ENCODE peak calls at places on chromosomes 7 and 10, in seven cellular contexts. U is H9, M is mesendoderm, K is IMR-90, H is H1, Z is trophoblast cell, D is mesenchymal stem cell. I is an unnamed sample.

GRCh38 chr7:111394891-111395290 is 167.4 kb downstream of the IMMP2L start:
- DNase-seq in M (no peak), U (no peak), Z (no peak), D (no peak), K (no peak), H (no peak), I (no peak)

GRCh38 chr7:87312215-87312865 is 33.1 kb upstream of the CROT start:
- DNase-seq in U (peak), D (peak), M (peak), K (peak), H (peak), Z (peak), I (peak)

GRCh38 chr7:137480824-137481365 is 137.4 kb upstream of the PTN start:
- DNase-seq in K (no peak), D (no peak), Z (no peak), M (no peak), H (no peak), U (no peak), I (no peak)

GRCh38 chr10:80442879-80443278 is 11.2 kb upstream of the TSPAN14 start:
- DNase-seq in K (no peak), U (no peak), H (no peak), D (peak), M (no peak), Z (peak), I (no peak)

GRCh38 chr10:21021843-21022594 is 124.9 kb upstream of the NEBL start:
- DNase-seq in H (no peak), U (peak), K (no peak), D (no peak), M (peak), Z (peak), I (no peak)

GRCh38 chr10:72186633-72187330 is 29.0 kb upstream of the ANAPC16 start:
- DNase-seq in U (no peak), Z (no peak), D (peak), K (peak), H (no peak), M (no peak), I (no peak)

GRCh38 chr10:100970914-100971811 is 1.9 kb downstream of the SEMA4G start:
- DNase-seq in H (no peak), K (no peak), U (no peak), M (no peak), Z (no peak), D (no peak), I (no peak)

GRCh38 chr7:90552521-90552920 is 43.6 kb upstream of the CDK14 start:
- DNase-seq in Z (peak), U (no peak), M (no peak), D (peak), K (peak), H (no peak), I (no peak)

GRCh38 chr10:131444862-131445461 is 133.4 kb upstream of the TCERG1L start:
- DNase-seq in D (no peak), U (no peak), K (no peak), Z (no peak), M (no peak), H (no peak), I (no peak)

GRCh38 chr10:46220187-46220586 is 66.6 kb upstream of the ANTXRL start:
- DNase-seq in M (no peak), Z (no peak), H (no peak), K (no peak), D (no peak), U (peak), I (no peak)

GRCh38 chr7:86932038-86932512 is 127.4 kb downstream of the ELAPOR2 start:
- DNase-seq in H (no peak), K (peak), M (peak), U (no peak), D (peak), Z (no peak), I (no peak)

GRCh38 chr7:138478499-138478908 is 18.4 kb downstream of the TRIM24 start:
- DNase-seq in D (no peak), U (no peak), Z (no peak), K (no peak), M (no peak), H (no peak), I (no peak)

GRCh38 chr10:70324951-70325781 is 41.4 kb upstream of the NPFFR1 start:
- DNase-seq in U (no peak), M (no peak), D (no peak), H (no peak), Z (no peak), K (no peak), I (no peak)

GRCh38 chr10:73095479-73096021 is 1.1 kb downstream of the P4HA1 start:
- DNase-seq in K (peak), H (no peak), M (peak), U (no peak), Z (peak), D (peak), I (peak)

GRCh38 chr10:44704616-44705015 is 206.5 kb upstream of the TMEM72 start:
- DNase-seq in D (no peak), U (no peak), Z (no peak), K (no peak), H (no peak), M (no peak), I (no peak)

GRCh38 chr7:142581341-142581740 is 167.9 kb upstream of the PRSS1 start:
- DNase-seq in K (no peak), M (peak), D (no peak), H (no peak), Z (peak), U (no peak), I (no peak)

GRCh38 chr7:151705744-151706567 is 171.0 kb downstream of the PRKAG2 start:
- DNase-seq in D (peak), K (peak), H (no peak), Z (peak), U (peak), M (peak), I (no peak)

GRCh38 chr7:16204953-16205352 is 216.4 kb downstream of the CRPPA start:
- DNase-seq in K (no peak), M (peak), Z (no peak), U (no peak), D (no peak), H (no peak), I (peak)

GRCh38 chr7:14377646-14378266 is 388.3 kb upstream of the ETV1 start:
- DNase-seq in Z (no peak), U (no peak), K (peak), M (no peak), D (no peak), H (no peak), I (no peak)

DNA sequence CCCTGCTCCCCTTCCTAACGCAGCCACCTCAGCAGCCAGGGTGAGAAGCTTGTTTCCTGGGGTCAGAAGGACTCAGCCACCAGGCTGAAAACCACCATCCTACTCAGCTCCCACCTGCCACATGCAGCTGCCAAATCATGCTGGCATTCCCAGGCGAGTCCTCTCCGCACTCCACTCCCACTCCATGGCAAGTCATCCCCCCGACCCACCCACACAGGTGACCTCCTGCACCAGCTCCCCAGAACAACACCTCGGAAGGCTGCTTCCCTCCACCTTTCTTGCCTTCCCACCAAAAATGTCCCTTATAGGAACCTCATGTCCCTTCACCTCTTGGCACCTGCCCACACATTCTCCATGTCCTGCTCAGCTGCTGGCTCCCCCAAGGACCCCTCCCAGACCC is 4.6 kb downstream of the PDAP1 start:
- DNase-seq in H (no peak), U (no peak), D (no peak), M (no peak), K (no peak), Z (no peak), I (no peak)
- H3K4me2 ChIP-seq in H (no peak), U (no peak), D (no peak), M (no peak), K (no peak), Z (no peak), I (no peak)

DNA sequence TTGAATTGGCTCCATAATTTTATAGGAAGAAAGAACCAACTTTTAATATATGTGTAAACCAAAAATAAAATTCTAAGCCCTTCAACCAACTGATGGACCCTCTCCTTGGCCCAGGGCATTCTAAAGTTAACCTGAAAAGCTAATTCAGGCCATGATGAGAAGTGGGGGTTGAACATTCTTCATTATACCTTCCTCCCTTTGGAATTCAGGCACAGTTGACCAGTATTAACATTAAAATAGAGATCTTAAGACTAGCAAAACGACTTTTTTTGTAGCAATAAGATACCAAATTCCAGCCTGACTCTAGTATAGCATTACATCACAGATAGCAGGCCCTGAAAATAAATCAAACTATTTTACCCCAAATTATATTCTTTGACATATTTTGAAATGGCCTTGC is 173.2 kb downstream of the PLPP4 start:
- DNase-seq in M (no peak), K (no peak), H (no peak), U (no peak), Z (no peak), D (no peak), I (no peak)
- H3K4ac ChIP-seq in M (no peak), K (no peak), H (no peak), U (no peak), Z (no peak), D (no peak), I (no peak)

GRCh38 chr10:63629363-63630084 is 108.3 kb downstream of the REEP3 start:
- DNase-seq in M (peak), U (peak), H (peak), K (peak), D (peak), Z (peak), I (peak)

GRCh38 chr10:63630928-63631685 is 109.9 kb downstream of the REEP3 start:
- DNase-seq in U (no peak), K (peak), M (no peak), Z (no peak), D (no peak), H (no peak), I (no peak)

GRCh38 chr10:63630085-63630927 is 109.1 kb downstream of the REEP3 start:
- DNase-seq in M (peak), Z (peak), K (peak), D (peak), H (peak), U (peak), I (peak)

GRCh38 chr10:63633677-63634487 is 112.7 kb downstream of the REEP3 start:
- DNase-seq in H (no peak), U (no peak), M (peak), Z (peak), D (peak), K (peak), I (no peak)

DNA sequence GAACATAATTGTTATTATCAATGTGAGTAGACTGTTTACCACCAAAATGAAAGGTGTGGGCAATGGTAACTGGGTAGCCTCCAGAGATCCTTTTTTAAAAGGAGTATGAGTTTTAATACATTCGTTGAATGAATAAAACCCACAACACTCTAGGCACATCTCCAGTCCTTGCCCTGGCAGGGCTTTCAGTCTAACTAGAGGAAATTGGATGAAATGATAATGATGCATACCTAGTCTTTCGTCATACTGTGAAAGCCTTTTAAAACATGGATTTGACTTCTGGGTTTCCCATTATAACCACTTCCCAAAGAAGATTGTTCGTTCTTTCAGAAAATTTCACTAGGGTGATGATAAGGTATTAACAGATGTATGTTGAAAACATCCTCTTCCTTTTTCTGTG is 110.8 kb downstream of the REEP3 start:
- DNase-seq in U (no peak), M (no peak), D (no peak), K (no peak), Z (peak), H (no peak), I (no peak)
- H3K4me2 ChIP-seq in U (no peak), M (no peak), D (no peak), K (no peak), Z (no peak), H (no peak), I (no peak)

GRCh38 chr7:136359333-136359903 is 382.3 kb upstream of the MTPN start:
- DNase-seq in D (no peak), Z (no peak), U (no peak), H (no peak), M (no peak), K (no peak), I (no peak)
- H3K4ac ChIP-seq in D (no peak), Z (no peak), U (no peak), H (no peak), M (no peak), K (no peak), I (no peak)

GRCh38 chr10:5622186-5622585 is 44.2 kb downstream of the ASB13 start:
- DNase-seq in Z (peak), D (no peak), K (no peak), M (no peak), H (no peak), U (no peak), I (no peak)

GRCh38 chr10:5624701-5625100 is 41.7 kb downstream of the ASB13 start:
- DNase-seq in D (no peak), U (no peak), M (no peak), Z (no peak), H (no peak), K (no peak), I (no peak)

GRCh38 chr10:5623081-5623748 is 43.2 kb downstream of the ASB13 start:
- DNase-seq in U (peak), M (peak), H (peak), D (peak), Z (peak), K (peak), I (peak)

GRCh38 chr10:5620966-5621365 is 45.4 kb downstream of the ASB13 start:
- DNase-seq in M (no peak), Z (no peak), H (no peak), U (no peak), D (no peak), K (no peak), I (no peak)

GRCh38 chr10:5622586-5622985 is 43.8 kb downstream of the ASB13 start:
- DNase-seq in H (no peak), K (peak), M (no peak), U (no peak), Z (peak), D (no peak), I (no peak)
- H3K4me2 ChIP-seq in H (no peak), K (no peak), M (no peak), U (no peak), Z (no peak), D (no peak), I (no peak)

DNA sequence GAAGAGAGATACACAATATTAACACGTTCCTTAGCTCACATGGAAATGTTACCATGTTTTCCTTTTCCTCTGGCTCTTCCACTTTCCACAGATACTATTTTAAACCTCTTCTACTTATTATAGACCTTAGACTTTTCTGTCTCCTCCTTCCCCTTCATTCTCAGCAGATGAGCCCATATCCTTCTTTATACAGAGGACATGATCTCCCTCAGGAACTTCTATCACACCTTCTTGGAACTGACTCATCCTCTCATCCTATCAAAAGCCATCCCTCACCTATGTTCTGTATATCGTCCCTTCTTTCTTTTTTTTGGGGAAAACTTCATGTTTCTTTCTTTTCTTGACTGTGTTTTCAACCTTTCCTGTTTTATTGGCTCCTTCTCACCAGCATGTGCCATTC is 20.8 kb downstream of the MTPN start:
- DNase-seq in U (no peak), H (no peak), M (no peak), Z (no peak), D (no peak), K (no peak), I (no peak)
- H3K4ac ChIP-seq in U (no peak), H (no peak), M (no peak), Z (no peak), D (no peak), K (no peak), I (no peak)

DNA sequence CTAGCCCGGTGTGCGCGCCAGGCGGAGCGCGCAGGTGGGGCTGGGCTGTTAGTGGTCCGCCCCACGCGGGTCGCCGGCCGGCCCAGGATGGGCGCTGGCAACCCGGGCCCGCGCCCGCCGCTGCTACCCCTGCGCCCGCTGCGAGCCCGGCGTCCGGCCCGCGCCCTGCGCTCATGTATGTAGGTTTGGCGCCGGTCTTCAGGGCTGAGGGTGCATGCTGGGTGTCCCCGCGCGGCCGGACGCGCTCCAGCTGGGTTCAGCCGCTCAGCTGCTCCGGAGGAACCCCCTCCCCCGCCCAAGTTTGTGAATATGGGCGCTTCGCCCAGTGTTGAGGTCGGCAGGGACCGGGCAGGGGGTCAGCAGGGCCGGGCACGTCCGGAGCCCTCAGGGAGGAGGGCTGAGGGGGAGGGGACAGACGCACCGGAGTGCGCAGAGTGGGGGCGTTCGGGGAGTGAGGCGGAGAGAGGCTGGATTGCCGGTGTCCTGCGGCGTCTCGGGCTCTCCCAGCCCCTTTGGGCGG is 561 bp downstream of the VWC2 start:
- DNase-seq in U (peak), D (no peak), Z (no peak), M (no peak), K (no peak), H (no peak), I (no peak)
- H3K4me2 ChIP-seq in U (peak), D (peak), Z (peak), M (peak), K (no peak), H (peak), I (peak)

GRCh38 chr7:91796122-91796521 is 84.4 kb downstream of the MTERF1 start:
- DNase-seq in H (no peak), U (no peak), M (no peak), Z (no peak), D (no peak), K (no peak), I (no peak)

GRCh38 chr7:91798425-91798824 is 82.1 kb downstream of the MTERF1 start:
- DNase-seq in K (no peak), H (no peak), U (no peak), Z (no peak), M (no peak), D (no peak), I (no peak)

GRCh38 chr7:91800389-91800788 is 80.1 kb downstream of the MTERF1 start:
- DNase-seq in K (no peak), Z (no peak), U (no peak), H (no peak), M (no peak), D (no peak), I (no peak)

GRCh38 chr7:91801331-91801983 is 79.0 kb downstream of the MTERF1 start:
- DNase-seq in M (no peak), D (no peak), Z (no peak), H (no peak), K (no peak), U (no peak), I (no peak)
- H3K4ac ChIP-seq in M (no peak), D (no peak), Z (no peak), H (no peak), K (no peak), U (no peak), I (no peak)